ENCODE peak calls at places on chromosomes 6 and 20, in ten cellular contexts. One of them, this sample, is unnamed.

GRCh38 chr20:10672579-10673127 is 1.1 kb downstream of the JAG1 start:
- DNase-seq in epithelial cell of esophagus: no peak
- DNase-seq in uterus: peak
- DNase-seq in AG04449: no peak
- DNase-seq in astrocyte of the cerebellum: no peak
- DNase-seq in BJ: no peak
- DNase-seq in CD8-positive, alpha-beta T cell: peak
- DNase-seq in heart left ventricle: peak
- DNase-seq in sigmoid colon: peak
- DNase-seq in IMR-90: peak
- DNase-seq in this sample: no peak

GRCh38 chr20:24993337-24994185 is 1.0 kb upstream of the APMAP start:
- DNase-seq in epithelial cell of esophagus: peak
- DNase-seq in uterus: no peak
- DNase-seq in AG04449: no peak
- DNase-seq in astrocyte of the cerebellum: peak
- DNase-seq in BJ: no peak
- DNase-seq in CD8-positive, alpha-beta T cell: peak
- DNase-seq in heart left ventricle: no peak
- DNase-seq in sigmoid colon: peak
- DNase-seq in IMR-90: peak
- DNase-seq in this sample: peak

GRCh38 chr6:104472245-104472644 is 387.5 kb downstream of the HACE1 start:
- DNase-seq in epithelial cell of esophagus: no peak
- DNase-seq in uterus: no peak
- DNase-seq in AG04449: no peak
- DNase-seq in astrocyte of the cerebellum: no peak
- DNase-seq in BJ: no peak
- DNase-seq in CD8-positive, alpha-beta T cell: no peak
- DNase-seq in heart left ventricle: no peak
- DNase-seq in sigmoid colon: no peak
- DNase-seq in IMR-90: no peak
- DNase-seq in this sample: no peak

GRCh38 chr20:25984933-25985332 is 288.3 kb upstream of the ZNF337 start:
- DNase-seq in epithelial cell of esophagus: peak
- DNase-seq in uterus: peak
- DNase-seq in AG04449: no peak
- DNase-seq in astrocyte of the cerebellum: no peak
- DNase-seq in BJ: peak
- DNase-seq in CD8-positive, alpha-beta T cell: peak
- DNase-seq in heart left ventricle: peak
- DNase-seq in sigmoid colon: peak
- DNase-seq in IMR-90: peak
- DNase-seq in this sample: no peak

GRCh38 chr6:149316740-149317655 is 514 bp upstream of the TAB2 start:
- DNase-seq in epithelial cell of esophagus: peak
- DNase-seq in uterus: peak
- DNase-seq in AG04449: peak
- DNase-seq in astrocyte of the cerebellum: peak
- DNase-seq in BJ: peak
- DNase-seq in CD8-positive, alpha-beta T cell: peak
- DNase-seq in heart left ventricle: peak
- DNase-seq in sigmoid colon: peak
- DNase-seq in IMR-90: peak
- DNase-seq in this sample: peak

GRCh38 chr6:129901910-129902309 is 40.8 kb upstream of the TMEM244 start:
- DNase-seq in epithelial cell of esophagus: peak
- DNase-seq in uterus: no peak
- DNase-seq in AG04449: no peak
- DNase-seq in astrocyte of the cerebellum: no peak
- DNase-seq in BJ: no peak
- DNase-seq in CD8-positive, alpha-beta T cell: no peak
- DNase-seq in heart left ventricle: no peak
- DNase-seq in sigmoid colon: no peak
- DNase-seq in IMR-90: peak
- DNase-seq in this sample: no peak

GRCh38 chr6:75794954-75795739 is 46.1 kb downstream of the MYO6 start:
- DNase-seq in epithelial cell of esophagus: no peak
- DNase-seq in uterus: no peak
- DNase-seq in AG04449: no peak
- DNase-seq in astrocyte of the cerebellum: no peak
- DNase-seq in BJ: no peak
- DNase-seq in CD8-positive, alpha-beta T cell: no peak
- DNase-seq in heart left ventricle: no peak
- DNase-seq in sigmoid colon: no peak
- DNase-seq in IMR-90: peak
- DNase-seq in this sample: no peak

GRCh38 chr20:31675828-31676533 is 38.3 kb downstream of the COX4I2 start:
- DNase-seq in epithelial cell of esophagus: no peak
- DNase-seq in uterus: no peak
- DNase-seq in AG04449: no peak
- DNase-seq in astrocyte of the cerebellum: no peak
- DNase-seq in BJ: no peak
- DNase-seq in CD8-positive, alpha-beta T cell: peak
- DNase-seq in heart left ventricle: no peak
- DNase-seq in sigmoid colon: no peak
- DNase-seq in IMR-90: peak
- DNase-seq in this sample: no peak

GRCh38 chr20:19564261-19564660 is 193.8 kb upstream of the RIN2 start:
- DNase-seq in epithelial cell of esophagus: no peak
- DNase-seq in uterus: no peak
- DNase-seq in AG04449: no peak
- DNase-seq in astrocyte of the cerebellum: no peak
- DNase-seq in BJ: no peak
- DNase-seq in CD8-positive, alpha-beta T cell: no peak
- DNase-seq in heart left ventricle: no peak
- DNase-seq in sigmoid colon: no peak
- DNase-seq in IMR-90: no peak
- DNase-seq in this sample: no peak

GRCh38 chr6:26594730-26595632 is 1.8 kb upstream of the ABT1 start:
- DNase-seq in epithelial cell of esophagus: peak
- DNase-seq in uterus: peak
- DNase-seq in AG04449: peak
- DNase-seq in astrocyte of the cerebellum: no peak
- DNase-seq in BJ: no peak
- DNase-seq in CD8-positive, alpha-beta T cell: no peak
- DNase-seq in heart left ventricle: no peak
- DNase-seq in sigmoid colon: no peak
- DNase-seq in IMR-90: peak
- DNase-seq in this sample: no peak

GRCh38 chr20:60295214-60295613 is 337.0 kb downstream of the CDH26 start:
- DNase-seq in epithelial cell of esophagus: peak
- DNase-seq in uterus: no peak
- DNase-seq in AG04449: no peak
- DNase-seq in astrocyte of the cerebellum: no peak
- DNase-seq in BJ: no peak
- DNase-seq in CD8-positive, alpha-beta T cell: no peak
- DNase-seq in heart left ventricle: no peak
- DNase-seq in sigmoid colon: no peak
- DNase-seq in IMR-90: no peak
- DNase-seq in this sample: no peak

GRCh38 chr6:134323698-134324097 is 5.8 kb upstream of the SGK1 start:
- DNase-seq in epithelial cell of esophagus: no peak
- DNase-seq in uterus: no peak
- DNase-seq in AG04449: no peak
- DNase-seq in astrocyte of the cerebellum: no peak
- DNase-seq in BJ: no peak
- DNase-seq in CD8-positive, alpha-beta T cell: no peak
- DNase-seq in heart left ventricle: no peak
- DNase-seq in sigmoid colon: no peak
- DNase-seq in IMR-90: no peak
- DNase-seq in this sample: no peak

GRCh38 chr20:34983089-34983820 is 27.6 kb downstream of the MYH7B start:
- DNase-seq in epithelial cell of esophagus: no peak
- DNase-seq in uterus: no peak
- DNase-seq in AG04449: no peak
- DNase-seq in astrocyte of the cerebellum: no peak
- DNase-seq in BJ: no peak
- DNase-seq in CD8-positive, alpha-beta T cell: no peak
- DNase-seq in heart left ventricle: no peak
- DNase-seq in sigmoid colon: no peak
- DNase-seq in IMR-90: no peak
- DNase-seq in this sample: no peak

GRCh38 chr20:57088436-57088835 is 178.0 kb downstream of the BMP7 start:
- DNase-seq in epithelial cell of esophagus: no peak
- DNase-seq in uterus: no peak
- DNase-seq in AG04449: no peak
- DNase-seq in astrocyte of the cerebellum: no peak
- DNase-seq in BJ: no peak
- DNase-seq in CD8-positive, alpha-beta T cell: no peak
- DNase-seq in heart left ventricle: no peak
- DNase-seq in sigmoid colon: no peak
- DNase-seq in IMR-90: no peak
- DNase-seq in this sample: no peak

GRCh38 chr6:131295081-131295480 is 159.8 kb downstream of the AKAP7 start:
- DNase-seq in epithelial cell of esophagus: no peak
- DNase-seq in uterus: no peak
- DNase-seq in AG04449: no peak
- DNase-seq in astrocyte of the cerebellum: no peak
- DNase-seq in BJ: no peak
- DNase-seq in CD8-positive, alpha-beta T cell: no peak
- DNase-seq in heart left ventricle: no peak
- DNase-seq in sigmoid colon: no peak
- DNase-seq in IMR-90: no peak
- DNase-seq in this sample: no peak

GRCh38 chr6:157300006-157300405 is 23.3 kb downstream of the TMEM242 start:
- DNase-seq in epithelial cell of esophagus: no peak
- DNase-seq in uterus: no peak
- DNase-seq in AG04449: no peak
- DNase-seq in astrocyte of the cerebellum: no peak
- DNase-seq in BJ: no peak
- DNase-seq in CD8-positive, alpha-beta T cell: no peak
- DNase-seq in heart left ventricle: no peak
- DNase-seq in sigmoid colon: no peak
- DNase-seq in IMR-90: no peak
- DNase-seq in this sample: no peak

GRCh38 chr6:35611235-35611634 is 77.5 kb downstream of the FKBP5 start:
- DNase-seq in epithelial cell of esophagus: no peak
- DNase-seq in uterus: no peak
- DNase-seq in AG04449: no peak
- DNase-seq in astrocyte of the cerebellum: peak
- DNase-seq in BJ: peak
- DNase-seq in CD8-positive, alpha-beta T cell: peak
- DNase-seq in heart left ventricle: no peak
- DNase-seq in sigmoid colon: no peak
- DNase-seq in IMR-90: peak
- DNase-seq in this sample: no peak

GRCh38 chr6:149566372-149567193 is at the start of gene GINM1:
- DNase-seq in epithelial cell of esophagus: peak
- DNase-seq in uterus: peak
- DNase-seq in AG04449: no peak
- DNase-seq in astrocyte of the cerebellum: no peak
- DNase-seq in BJ: no peak
- DNase-seq in CD8-positive, alpha-beta T cell: peak
- DNase-seq in heart left ventricle: peak
- DNase-seq in sigmoid colon: peak
- DNase-seq in IMR-90: peak
- DNase-seq in this sample: peak

DNA sequence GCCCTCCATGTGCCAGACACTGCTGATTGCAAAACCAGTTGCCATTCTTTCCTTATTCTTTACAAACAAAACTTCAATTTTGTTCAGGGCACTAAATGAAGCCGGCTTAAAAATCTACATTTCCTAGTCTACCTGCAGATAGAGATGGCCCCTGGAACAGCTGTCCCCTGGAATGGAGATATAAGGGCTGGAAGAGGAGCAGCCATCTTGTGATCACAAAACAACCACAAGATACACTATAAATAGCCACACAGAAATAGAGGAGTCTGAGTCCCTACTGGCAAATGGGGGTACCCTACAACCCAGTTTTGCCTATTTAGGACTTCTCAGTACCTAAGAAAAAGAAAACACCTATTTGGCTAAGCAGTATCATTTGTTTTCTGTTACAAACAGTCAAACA is 115.9 kb upstream of the BEND6 start:
- DNase-seq in epithelial cell of esophagus: no peak
- DNase-seq in uterus: no peak
- DNase-seq in AG04449: no peak
- DNase-seq in astrocyte of the cerebellum: no peak
- DNase-seq in BJ: no peak
- DNase-seq in CD8-positive, alpha-beta T cell: no peak
- DNase-seq in heart left ventricle: no peak
- DNase-seq in sigmoid colon: no peak
- DNase-seq in IMR-90: no peak
- DNase-seq in this sample: no peak
- H3K4me3 ChIP-seq in epithelial cell of esophagus: no peak
- H3K4me3 ChIP-seq in uterus: no peak
- H3K4me3 ChIP-seq in AG04449: no peak
- H3K4me3 ChIP-seq in astrocyte of the cerebellum: no peak
- H3K4me3 ChIP-seq in BJ: no peak
- H3K4me3 ChIP-seq in CD8-positive, alpha-beta T cell: no peak
- H3K4me3 ChIP-seq in heart left ventricle: no peak
- H3K4me3 ChIP-seq in sigmoid colon: no peak
- H3K4me3 ChIP-seq in IMR-90: no peak
- H3K4me3 ChIP-seq in this sample: no peak

DNA sequence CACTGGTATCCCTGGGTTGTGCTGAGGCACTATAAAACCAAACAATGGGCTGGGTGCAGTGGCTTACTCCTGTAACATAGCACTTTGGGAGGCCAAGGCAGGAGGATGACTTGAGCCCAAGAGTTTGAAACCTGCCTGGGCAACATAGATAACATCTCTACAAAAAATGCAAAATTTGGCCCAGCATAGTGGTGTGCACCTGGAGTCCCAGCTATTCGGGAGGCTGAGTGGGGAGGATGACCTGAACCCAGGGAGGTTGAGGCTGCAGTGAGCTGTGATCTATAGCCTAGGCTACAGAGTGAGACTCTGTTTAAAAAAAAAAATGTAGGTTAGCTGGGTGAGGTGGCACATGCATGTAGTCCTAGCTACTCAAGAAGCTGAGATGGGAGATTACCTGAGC is 7.7 kb upstream of the SLC4A11 start:
- DNase-seq in epithelial cell of esophagus: no peak
- DNase-seq in uterus: no peak
- DNase-seq in AG04449: no peak
- DNase-seq in astrocyte of the cerebellum: no peak
- DNase-seq in BJ: no peak
- DNase-seq in CD8-positive, alpha-beta T cell: no peak
- DNase-seq in heart left ventricle: no peak
- DNase-seq in sigmoid colon: no peak
- DNase-seq in IMR-90: no peak
- DNase-seq in this sample: no peak
- H3K4me3 ChIP-seq in epithelial cell of esophagus: no peak
- H3K4me3 ChIP-seq in uterus: no peak
- H3K4me3 ChIP-seq in AG04449: no peak
- H3K4me3 ChIP-seq in astrocyte of the cerebellum: no peak
- H3K4me3 ChIP-seq in BJ: no peak
- H3K4me3 ChIP-seq in CD8-positive, alpha-beta T cell: no peak
- H3K4me3 ChIP-seq in heart left ventricle: no peak
- H3K4me3 ChIP-seq in sigmoid colon: no peak
- H3K4me3 ChIP-seq in IMR-90: no peak
- H3K4me3 ChIP-seq in this sample: no peak

GRCh38 chr6:30730611-30731435 is 10.7 kb downstream of the TUBB start:
- DNase-seq in epithelial cell of esophagus: peak
- DNase-seq in uterus: peak
- DNase-seq in AG04449: no peak
- DNase-seq in astrocyte of the cerebellum: no peak
- DNase-seq in BJ: no peak
- DNase-seq in CD8-positive, alpha-beta T cell: peak
- DNase-seq in heart left ventricle: peak
- DNase-seq in sigmoid colon: peak
- DNase-seq in IMR-90: peak
- DNase-seq in this sample: no peak
- H3K4me3 ChIP-seq in epithelial cell of esophagus: peak
- H3K4me3 ChIP-seq in uterus: no peak
- H3K4me3 ChIP-seq in AG04449: no peak
- H3K4me3 ChIP-seq in astrocyte of the cerebellum: no peak
- H3K4me3 ChIP-seq in BJ: no peak
- H3K4me3 ChIP-seq in CD8-positive, alpha-beta T cell: peak
- H3K4me3 ChIP-seq in heart left ventricle: no peak
- H3K4me3 ChIP-seq in sigmoid colon: no peak
- H3K4me3 ChIP-seq in IMR-90: no peak
- H3K4me3 ChIP-seq in this sample: no peak

GRCh38 chr6:117932001-117932400 is 24.9 kb downstream of the SLC35F1 start:
- DNase-seq in epithelial cell of esophagus: no peak
- DNase-seq in uterus: no peak
- DNase-seq in AG04449: no peak
- DNase-seq in astrocyte of the cerebellum: no peak
- DNase-seq in BJ: no peak
- DNase-seq in CD8-positive, alpha-beta T cell: no peak
- DNase-seq in heart left ventricle: no peak
- DNase-seq in sigmoid colon: no peak
- DNase-seq in IMR-90: no peak
- DNase-seq in this sample: no peak
- H3K4me3 ChIP-seq in epithelial cell of esophagus: no peak
- H3K4me3 ChIP-seq in uterus: no peak
- H3K4me3 ChIP-seq in AG04449: no peak
- H3K4me3 ChIP-seq in astrocyte of the cerebellum: no peak
- H3K4me3 ChIP-seq in BJ: no peak
- H3K4me3 ChIP-seq in CD8-positive, alpha-beta T cell: no peak
- H3K4me3 ChIP-seq in heart left ventricle: no peak
- H3K4me3 ChIP-seq in sigmoid colon: no peak
- H3K4me3 ChIP-seq in IMR-90: no peak
- H3K4me3 ChIP-seq in this sample: no peak